ENCODE peak calls at places on chromosomes 11 and 22, in four cellular contexts. L is aorta, E is AG10803, J is PC-3. A is an unnamed sample.

GRCh38 chr22:23113067-23113846 is 28.5 kb downstream of the RSPH14 start:
- DNase-seq in L (no peak), E (peak), J (no peak), A (peak)

GRCh38 chr11:86620796-86621575 is 51.4 kb downstream of the ME3 start:
- DNase-seq in L (no peak), E (peak), J (no peak), A (peak)

GRCh38 chr11:133955091-133955846 is 1.5 kb downstream of the IGSF9B start:
- DNase-seq in L (peak), E (no peak), J (no peak), A (no peak)

GRCh38 chr22:29706493-29706892 is 13.3 kb upstream of the CABP7 start:
- DNase-seq in L (no peak), E (no peak), J (no peak), A (no peak)

GRCh38 chr22:49203091-49203862 is 624.4 kb downstream of the BRD1 start:
- DNase-seq in L (peak), E (no peak), J (no peak), A (no peak)

GRCh38 chr11:12201016-12201985 is 90.9 kb downstream of the MICAL2 start:
- DNase-seq in L (peak), E (peak), J (no peak), A (peak)

GRCh38 chr11:106381895-106382294 is 304.4 kb downstream of the AASDHPPT start:
- DNase-seq in L (no peak), E (no peak), J (peak), A (no peak)

GRCh38 chr11:36431429-36432092 is 78.5 kb downstream of the TRAF6 start:
- DNase-seq in L (no peak), E (peak), J (peak), A (peak)

GRCh38 chr11:7512525-7513209 is 1.1 kb upstream of the PPFIBP2 start:
- DNase-seq in L (peak), E (peak), J (no peak), A (peak)

GRCh38 chr11:45142241-45142885 is 4.1 kb upstream of the PRDM11 start:
- DNase-seq in L (peak), E (peak), J (no peak), A (no peak)

GRCh38 chr11:76588455-76589325 is 81.9 kb downstream of the LRRC32 start:
- DNase-seq in L (no peak), E (no peak), J (no peak), A (no peak)

GRCh38 chr22:39785232-39785631 is 108.3 kb downstream of the ENTHD1 start:
- DNase-seq in L (no peak), E (no peak), J (no peak), A (no peak)

GRCh38 chr11:86511086-86511551 is 136.4 kb downstream of the CCDC81 start:
- DNase-seq in L (no peak), E (peak), J (peak), A (peak)

GRCh38 chr22:46436595-46437163 is 100.7 kb downstream of the CELSR1 start:
- DNase-seq in L (no peak), E (peak), J (peak), A (peak)

GRCh38 chr22:38924197-38924952 is 33.0 kb upstream of the APOBEC3A start:
- DNase-seq in L (peak), E (peak), J (peak), A (peak)

GRCh38 chr22:37232140-37232998 is 11.7 kb downstream of the RAC2 start:
- DNase-seq in L (peak), E (no peak), J (no peak), A (no peak)

GRCh38 chr11:110565344-110565684 is 135.6 kb downstream of the FDX1 start:
- DNase-seq in L (no peak), E (peak), J (no peak), A (peak)

GRCh38 chr22:41619979-41620645 is 731 bp downstream of the DESI1 start:
- DNase-seq in L (peak), E (no peak), J (peak), A (no peak)

GRCh38 chr22:19876314-19876940 is 21.8 kb upstream of the GNB1L start:
- DNase-seq in L (peak), E (no peak), J (no peak), A (no peak)

GRCh38 chr11:117557321-117557720 is 229.7 kb downstream of the CEP164 start:
- DNase-seq in L (no peak), E (no peak), J (no peak), A (no peak)

GRCh38 chr22:39808087-39808486 is 85.5 kb downstream of the ENTHD1 start:
- DNase-seq in L (no peak), E (no peak), J (peak), A (no peak)

GRCh38 chr11:79546366-79546765 is 105.5 kb upstream of the TENM4 start:
- DNase-seq in L (no peak), E (no peak), J (no peak), A (no peak)

GRCh38 chr11:14320020-14320419 is 39.0 kb downstream of the RRAS2 start:
- DNase-seq in L (no peak), E (peak), J (no peak), A (peak)

GRCh38 chr11:70141490-70142014 is 61.5 kb upstream of the FADD start:
- DNase-seq in L (no peak), E (no peak), J (no peak), A (no peak)

GRCh38 chr11:111097191-111097590 is 148.3 kb upstream of the POU2AF2 start:
- DNase-seq in L (peak), E (peak), J (peak), A (peak)

GRCh38 chr11:117039897-117040296 is 58.3 kb downstream of the SIK3 start:
- DNase-seq in L (no peak), E (no peak), J (peak), A (no peak)

GRCh38 chr11:59173964-59174663 is 2.2 kb downstream of the DTX4 start:
- DNase-seq in L (no peak), E (peak), J (peak), A (no peak)

GRCh38 chr22:45511847-45512261 is 9.2 kb downstream of the FBLN1 start:
- DNase-seq in L (peak), E (peak), J (no peak), A (peak)

GRCh38 chr11:124970925-124971324 is 16.9 kb downstream of the CCDC15 start:
- DNase-seq in L (no peak), E (peak), J (peak), A (peak)

GRCh38 chr11:117905524-117905923 is 23.7 kb downstream of the TMPRSS13 start:
- DNase-seq in L (no peak), E (no peak), J (no peak), A (no peak)

GRCh38 chr22:48827228-48827810 is 1000.4 kb downstream of the BRD1 start:
- DNase-seq in L (no peak), E (no peak), J (peak), A (no peak)

GRCh38 chr11:61971177-61972111 is 4.0 kb upstream of the FTH1 start:
- DNase-seq in L (peak), E (peak), J (peak), A (peak)
- H3K4me3 ChIP-seq in L (no peak), E (peak), J (no peak), A (no peak)

GRCh38 chr22:26172389-26172990 is 3.2 kb downstream of the SEZ6L start:
- DNase-seq in L (no peak), E (peak), J (peak), A (peak)

GRCh38 chr22:26170112-26170492 is 840 bp downstream of the SEZ6L start:
- DNase-seq in L (no peak), E (no peak), J (no peak), A (no peak)

GRCh38 chr22:26169312-26170111 is at the start of gene SEZ6L:
- DNase-seq in L (peak), E (no peak), J (no peak), A (no peak)

GRCh38 chr22:26168934-26169311 is 339 bp upstream of the SEZ6L start:
- DNase-seq in L (no peak), E (no peak), J (no peak), A (no peak)

GRCh38 chr22:26170795-26171194 is 1.5 kb downstream of the SEZ6L start:
- DNase-seq in L (no peak), E (no peak), J (no peak), A (no peak)
- H3K4me3 ChIP-seq in L (no peak), E (no peak), J (no peak), A (no peak)

DNA sequence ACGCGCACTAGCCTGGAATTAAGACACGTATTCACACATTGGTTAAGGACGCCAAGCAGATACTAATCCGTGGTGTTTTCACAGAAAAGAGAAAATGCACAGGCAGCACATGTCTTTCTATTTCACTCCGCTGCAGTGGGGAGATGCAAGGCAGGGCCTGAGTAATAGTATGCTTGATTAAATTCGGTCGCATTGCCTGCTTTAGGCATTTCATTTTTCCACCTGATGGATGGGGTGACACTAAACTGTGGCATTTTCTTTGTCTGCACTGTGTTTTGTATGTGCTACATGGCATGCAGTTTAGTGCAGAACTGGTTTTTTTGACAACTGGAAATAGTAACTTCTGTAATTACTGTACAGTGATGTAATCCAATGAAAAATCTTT is 94.9 kb downstream of the SLC17A6 start:
- DNase-seq in L (no peak), E (peak), J (no peak), A (no peak)
- H3K4me3 ChIP-seq in L (no peak), E (peak), J (no peak), A (peak)

GRCh38 chr11:105033781-105034180 is 1.2 kb downstream of the CASP1 start:
- DNase-seq in L (no peak), E (no peak), J (no peak), A (no peak)
- H3K4me3 ChIP-seq in L (no peak), E (peak), J (no peak), A (no peak)

GRCh38 chr11:94768602-94769511 is 701 bp downstream of the AMOTL1 start:
- DNase-seq in L (peak), E (no peak), J (peak), A (peak)

GRCh38 chr11:94766656-94767291 is 1.4 kb upstream of the AMOTL1 start:
- DNase-seq in L (no peak), E (no peak), J (peak), A (no peak)

GRCh38 chr11:94769897-94770296 is 1.7 kb downstream of the AMOTL1 start:
- DNase-seq in L (no peak), E (no peak), J (peak), A (no peak)

GRCh38 chr11:94767701-94768601 is at the start of gene AMOTL1:
- DNase-seq in L (peak), E (peak), J (peak), A (peak)

DNA sequence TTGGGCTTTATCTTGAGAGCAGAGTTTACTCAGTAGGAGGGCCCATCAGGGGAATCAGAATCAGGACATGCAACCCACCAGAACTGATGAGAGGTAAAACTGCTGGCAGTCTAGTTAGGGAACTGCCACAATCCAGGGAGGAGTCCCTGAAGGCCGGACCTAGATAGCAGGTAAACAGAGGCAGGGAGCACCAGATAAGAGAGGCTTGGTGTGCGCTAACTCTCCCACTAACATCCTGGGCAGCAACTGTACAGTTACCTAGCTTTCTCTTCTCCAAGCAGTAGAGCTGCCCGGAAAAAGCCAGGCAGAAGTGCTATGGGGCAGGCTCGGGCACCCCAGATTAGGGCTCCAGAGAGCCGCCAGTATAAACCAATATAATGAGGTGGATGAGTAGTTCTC is 865 bp upstream of the AMOTL1 start:
- DNase-seq in L (no peak), E (no peak), J (no peak), A (no peak)
- H3K4me3 ChIP-seq in L (no peak), E (no peak), J (peak), A (no peak)

GRCh38 chr11:72779495-72780128 is 14.2 kb downstream of the STARD10 start:
- DNase-seq in L (no peak), E (no peak), J (no peak), A (no peak)

GRCh38 chr11:72781313-72782080 is 12.3 kb downstream of the STARD10 start:
- DNase-seq in L (peak), E (no peak), J (peak), A (no peak)

GRCh38 chr11:72781063-72781312 is 12.9 kb downstream of the STARD10 start:
- DNase-seq in L (no peak), E (no peak), J (peak), A (no peak)

GRCh38 chr11:72778535-72779494 is 15.0 kb downstream of the STARD10 start:
- DNase-seq in L (no peak), E (no peak), J (no peak), A (no peak)

GRCh38 chr11:72780291-72781062 is 13.4 kb downstream of the STARD10 start:
- DNase-seq in L (no peak), E (no peak), J (no peak), A (no peak)
- H3K4me3 ChIP-seq in L (no peak), E (peak), J (peak), A (peak)

GRCh38 chr11:126415128-126415527 is 59.6 kb downstream of the ST3GAL4 start:
- DNase-seq in L (peak), E (peak), J (no peak), A (no peak)
- H3K4me3 ChIP-seq in L (no peak), E (no peak), J (no peak), A (no peak)

GRCh38 chr11:1869427-1870325 is 16.8 kb downstream of the LSP1 start:
- DNase-seq in L (peak), E (no peak), J (no peak), A (no peak)
- H3K4me3 ChIP-seq in L (no peak), E (no peak), J (no peak), A (no peak)

DNA sequence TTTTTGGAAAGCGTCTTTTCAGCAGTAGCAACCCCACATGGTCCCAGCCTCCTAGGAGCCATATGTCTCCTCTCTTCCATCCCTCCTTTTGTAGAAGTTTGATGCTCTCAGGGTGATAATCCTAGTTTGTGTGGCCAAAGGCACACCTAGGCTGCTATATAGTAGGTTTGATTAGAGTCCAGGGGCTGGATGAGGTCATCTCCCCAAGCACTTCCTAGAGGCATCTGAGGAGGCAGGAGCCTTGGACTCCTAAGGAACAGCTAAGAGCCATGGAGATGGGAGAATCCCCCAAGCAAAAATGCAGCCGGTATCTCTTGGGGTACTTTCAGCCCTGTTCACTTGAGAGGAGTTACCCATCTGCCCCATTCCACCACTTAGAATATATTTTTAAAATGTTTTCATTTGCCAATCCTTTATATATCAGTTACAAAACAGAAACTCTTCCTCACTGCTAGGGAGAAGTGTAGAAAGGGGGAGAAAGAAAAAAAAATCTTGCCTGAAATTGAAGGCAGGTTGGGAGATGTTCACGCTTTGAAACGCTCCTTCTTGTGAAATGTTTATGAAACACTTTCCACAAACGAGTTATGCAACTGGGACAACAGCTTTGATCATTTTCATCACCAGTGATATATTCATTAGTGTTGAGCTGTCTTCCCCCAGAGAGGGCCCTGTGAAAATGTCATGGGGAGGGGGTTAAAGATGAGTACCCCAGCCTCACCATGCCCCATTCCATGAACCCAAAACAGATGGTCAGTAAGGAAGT is 31.9 kb upstream of the TLCD5 start:
- DNase-seq in L (no peak), E (no peak), J (no peak), A (no peak)
- H3K4me3 ChIP-seq in L (no peak), E (no peak), J (no peak), A (no peak)

A was measured in astrocyte of the spinal cord.